ENCODE peak calls at places on chromosomes 7 and 10, in six cellular contexts. R, P, Z, I, N and W are unnamed samples.
A peak's percentile ranks its signal among the peaks of the same experiment; 100 is the strongest.

GRCh38 chr10:126133906-126134703 is 237.7 kb downstream of the FANK1 start:
- DNase-seq in N (no peak), P (no peak), R (no peak), Z (peak; percentile 61), I (peak; percentile 73), W (no peak)

GRCh38 chr7:28674359-28674782 is 262.1 kb downstream of the CREB5 start:
- DNase-seq in R (no peak), P (no peak), N (no peak), I (no peak), Z (peak; percentile 86), W (no peak)

GRCh38 chr10:128316925-128317324 is 190.7 kb upstream of the MKI67 start:
- DNase-seq in P (no peak), N (no peak), R (no peak), I (no peak), Z (no peak), W (no peak)

GRCh38 chr10:102799691-102800435 is 37.4 kb downstream of the CYP17A1 start:
- DNase-seq in N (no peak), Z (no peak), R (no peak), I (peak; percentile 80), P (no peak), W (no peak)

GRCh38 chr7:112622159-112622715 is 141.4 kb downstream of the LSMEM1 start:
- DNase-seq in N (peak; percentile 43), Z (no peak), I (no peak), R (no peak), P (no peak), W (no peak)

GRCh38 chr7:100720645-100721504 is 607 bp downstream of the EPO start:
- DNase-seq in P (no peak), Z (no peak), I (no peak), R (no peak), N (peak; percentile 53), W (no peak)

GRCh38 chr7:47215049-47215448 is 366.9 kb downstream of the TNS3 start:
- DNase-seq in P (no peak), Z (no peak), R (no peak), N (no peak), I (no peak), W (no peak)

GRCh38 chr10:123429631-123430257 is 236.4 kb upstream of the GPR26 start:
- DNase-seq in N (no peak), Z (no peak), I (peak; percentile 22), P (no peak), R (no peak), W (no peak)

GRCh38 chr7:121623130-121623872 is 227.2 kb upstream of the FAM3C start:
- DNase-seq in P (no peak), N (no peak), I (peak; percentile 6), R (no peak), Z (no peak), W (no peak)

GRCh38 chr7:151794508-151795167 is 82.3 kb downstream of the PRKAG2 start:
- DNase-seq in N (peak; percentile 54), Z (no peak), R (no peak), P (no peak), I (no peak), W (peak; percentile 69)

GRCh38 chr7:112421666-112422486 is 28.4 kb upstream of the IFRD1 start:
- DNase-seq in P (no peak), R (no peak), I (no peak), Z (no peak), N (no peak), W (no peak)

GRCh38 chr10:103053659-103054581 is 135.8 kb downstream of the CNNM2 start:
- DNase-seq in N (peak; percentile 73), P (no peak), I (peak; percentile 83), Z (peak; percentile 68), R (peak; percentile 65), W (no peak)

GRCh38 chr10:31739759-31740158 is 188.9 kb downstream of the ARHGAP12 start:
- DNase-seq in I (peak; percentile 93), Z (no peak), P (no peak), N (no peak), R (no peak), W (no peak)

GRCh38 chr7:131623154-131623553 is 66.7 kb upstream of the PODXL start:
- DNase-seq in N (peak; percentile 76), P (no peak), R (no peak), Z (no peak), I (no peak), W (no peak)

GRCh38 chr10:48251525-48252353 is 22.8 kb downstream of the FRMPD2 start:
- DNase-seq in R (no peak), I (no peak), P (no peak), N (no peak), Z (peak; percentile 80), W (no peak)

DNA sequence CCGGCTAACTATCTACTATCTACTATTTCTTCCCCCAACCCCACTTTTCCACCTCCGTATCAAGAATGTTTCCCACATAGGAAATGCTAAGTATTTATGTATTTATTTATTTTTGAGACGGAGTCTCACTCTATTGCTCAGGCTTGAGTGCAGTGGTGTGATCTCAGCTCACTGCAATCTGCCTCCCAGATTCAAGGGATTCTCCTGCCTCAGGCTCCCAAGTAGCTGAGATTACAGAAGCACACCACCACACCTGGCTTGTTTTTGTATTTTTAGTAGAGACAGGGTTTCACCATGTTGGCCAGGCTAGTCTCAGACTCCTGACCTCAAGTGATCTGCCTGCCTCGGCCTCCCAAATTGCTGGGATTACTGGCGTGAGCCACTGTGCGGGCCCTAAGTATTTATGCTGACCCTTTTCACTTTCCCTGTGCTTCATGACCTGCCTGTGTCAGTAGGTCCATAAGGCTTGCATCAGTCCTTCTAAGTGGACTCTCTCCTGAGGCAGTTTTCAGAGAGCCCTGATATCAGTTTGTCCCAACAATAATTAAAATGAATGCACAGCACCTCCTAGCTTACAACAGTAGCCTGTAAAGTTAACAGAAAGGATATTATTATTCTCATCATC is 25.7 kb upstream of the FBXW4 start:
- DNase-seq in N (no peak), P (no peak), Z (no peak), I (no peak), R (no peak), W (no peak)
- TF ChIP-seq CTCF in N (no peak), P (no peak), Z (no peak), I (no peak), R (no peak), W (no peak)

GRCh38 chr10:6721480-6721879 is 141.4 kb upstream of the PRKCQ start:
- DNase-seq in R (no peak), N (no peak), Z (peak; percentile 84), I (peak; percentile 97), P (peak; percentile 79), W (no peak)

GRCh38 chr10:6726924-6727323 is 146.8 kb upstream of the PRKCQ start:
- DNase-seq in N (no peak), I (no peak), R (no peak), Z (no peak), P (no peak), W (no peak)

GRCh38 chr10:6721964-6722615 is 142.0 kb upstream of the PRKCQ start:
- DNase-seq in P (no peak), N (no peak), I (peak; percentile 95), R (no peak), Z (peak; percentile 88), W (no peak)

GRCh38 chr10:6722616-6723004 is 142.5 kb upstream of the PRKCQ start:
- DNase-seq in Z (peak; percentile 47), P (no peak), N (no peak), I (peak; percentile 57), R (no peak), W (no peak)
- TF ChIP-seq CTCF in Z (no peak), P (no peak), N (no peak), I (no peak), R (no peak), W (no peak)

GRCh38 chr10:43204943-43205671 is 61.8 kb downstream of the RASGEF1A start:
- DNase-seq in Z (peak; percentile 52), P (peak; percentile 82), N (peak; percentile 67), I (peak; percentile 42), R (peak; percentile 70), W (peak; percentile 86)
- TF ChIP-seq CTCF in Z (peak; percentile 69), P (no peak), N (peak; percentile 62), I (peak; percentile 76), R (peak; percentile 69), W (peak; percentile 87)

DNA sequence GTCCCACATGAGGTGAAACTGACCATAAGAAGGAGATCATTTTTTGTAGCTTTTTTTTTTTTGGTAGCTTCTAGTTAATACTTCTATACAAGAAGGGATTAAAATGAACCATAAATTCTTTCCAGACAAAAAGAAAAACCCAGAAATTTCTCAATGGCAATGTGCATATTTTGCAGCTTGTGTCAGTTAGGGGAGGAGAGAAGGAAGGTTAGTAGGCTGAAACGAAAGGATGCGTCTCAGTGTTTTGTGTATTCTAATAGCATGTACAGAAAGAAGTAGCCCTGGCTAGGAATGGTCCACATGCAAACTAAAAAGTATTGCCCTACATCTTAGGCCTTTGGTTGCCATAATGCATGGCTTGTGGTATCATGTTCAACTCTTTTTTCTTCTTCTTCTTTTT is 90.6 kb downstream of the CACNB2 start:
- DNase-seq in Z (no peak), N (no peak), I (no peak), R (no peak), P (no peak), W (no peak)
- TF ChIP-seq CTCF in Z (no peak), N (no peak), I (no peak), R (no peak), P (no peak), W (no peak)

DNA sequence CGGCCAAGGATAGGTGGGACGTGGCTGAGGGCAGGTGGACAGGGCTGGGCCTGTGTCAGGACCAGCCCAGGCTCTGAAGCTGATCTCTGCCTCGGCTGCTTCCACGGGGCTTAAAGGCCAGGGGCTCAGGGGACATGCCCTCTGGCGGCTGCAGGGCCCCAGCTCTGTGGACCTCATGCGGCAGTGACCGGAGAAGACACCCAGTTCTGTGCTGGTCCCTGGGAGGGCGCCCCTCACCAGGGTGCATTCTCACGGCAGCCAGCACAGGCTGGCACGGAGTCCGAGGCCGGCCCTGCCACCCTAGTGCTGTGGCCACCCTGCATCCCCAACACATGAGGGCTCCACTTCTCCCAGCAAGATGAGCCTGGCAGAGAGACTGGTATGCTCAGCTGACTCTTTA is 30.3 kb downstream of the YKT6 start:
- DNase-seq in P (no peak), Z (no peak), R (no peak), N (no peak), I (no peak), W (no peak)
- TF ChIP-seq CTCF in P (no peak), Z (no peak), R (no peak), N (no peak), I (no peak), W (no peak)

GRCh38 chr10:60816624-60817023 is 38.3 kb downstream of the CDK1 start:
- DNase-seq in Z (peak; percentile 46), I (peak; percentile 94), P (no peak), N (no peak), R (no peak), W (no peak)
- TF ChIP-seq CTCF in Z (peak; percentile 78), I (peak; percentile 71), P (peak; percentile 85), N (peak; percentile 64), R (peak; percentile 83), W (peak; percentile 95)

DNA sequence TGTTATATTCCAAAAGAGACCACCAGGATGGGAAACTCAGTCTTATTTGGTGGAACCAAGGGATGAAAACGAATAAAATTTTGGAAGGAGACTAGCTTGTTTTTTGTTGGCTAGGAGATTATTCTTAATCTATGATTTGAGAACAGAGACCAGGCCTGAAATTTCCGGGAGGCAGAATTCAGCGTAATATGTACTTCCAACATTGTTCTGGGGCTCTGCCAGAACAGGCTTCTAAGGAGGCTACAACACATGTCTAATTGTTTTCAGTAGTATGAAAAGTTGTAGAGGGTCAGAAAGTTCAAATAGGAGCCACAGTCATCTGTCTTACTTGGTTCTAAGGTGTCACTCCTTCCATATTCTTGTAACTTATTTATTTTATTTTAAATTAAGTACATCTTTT is 1.7 kb downstream of the DDX21 start:
- DNase-seq in R (no peak), Z (no peak), I (peak; percentile 46), P (no peak), N (no peak), W (no peak)
- TF ChIP-seq CTCF in R (no peak), Z (no peak), I (no peak), P (no peak), N (no peak), W (peak; percentile 33)

GRCh38 chr7:73487486-73487885 is 34.6 kb downstream of the BAZ1B start:
- DNase-seq in Z (no peak), P (no peak), N (no peak), I (no peak), R (no peak), W (no peak)
- TF ChIP-seq CTCF in Z (no peak), P (no peak), N (no peak), I (no peak), R (no peak), W (no peak)